ENCODE peak calls at places on chromosome 11, in six cellular contexts. S is stimulated activated CD4-positive, alpha-beta T cell treated with anti-CD3 and anti-CD28 coated beads, TNF-alpha, amount 100 ng/mL, for 48 hours; O is T-cell; A is stimulated activated naive B cell treated with anti-CD40 and anti-IgM and Interleukin-4, amounts not matched to agents 10 μg/mL and 1 μg/mL and 100 μg/mL, for 72 hours; X is omental fat pad; Q is activated CD8-positive, alpha-beta memory T cell treated with anti-CD3 and anti-CD28 coated beads, Interleukin-2, amount 50 U/mL, for 48 hours. E is an unnamed sample.

GRCh38 chr11:115623021-115623451 is 118.8 kb upstream of the CADM1 start:
- DNase-seq in Q (no peak), X (peak), A (no peak), S (no peak), O (no peak), E (peak)

GRCh38 chr11:89175796-89176195 is 1.9 kb upstream of the TYR start:
- DNase-seq in Q (no peak), X (no peak), A (no peak), S (no peak), O (no peak), E (no peak)

GRCh38 chr11:67492801-67493547 is 10.1 kb downstream of the AIP start:
- DNase-seq in O (no peak), S (no peak), X (no peak), Q (peak), A (no peak), E (no peak)

GRCh38 chr11:18392434-18393321 is 1.7 kb upstream of the LDHA start:
- DNase-seq in S (no peak), A (no peak), O (no peak), X (no peak), Q (no peak), E (no peak)

GRCh38 chr11:72045849-72046248 is 34.5 kb downstream of the NUMA1 start:
- DNase-seq in O (no peak), A (no peak), X (no peak), S (no peak), Q (no peak), E (no peak)

GRCh38 chr11:13338437-13339069 is 61.0 kb downstream of the BMAL1 start:
- DNase-seq in X (no peak), S (no peak), Q (peak), O (no peak), A (no peak), E (no peak)

GRCh38 chr11:74169736-74170458 is 905 bp downstream of the C2CD3 start:
- DNase-seq in A (no peak), Q (no peak), X (no peak), O (no peak), S (no peak), E (no peak)

GRCh38 chr11:128628686-128629085 is 41.3 kb upstream of the ETS1 start:
- DNase-seq in X (no peak), S (no peak), O (peak), A (no peak), Q (no peak), E (no peak)

GRCh38 chr11:65434667-65435179 is 12.1 kb downstream of the NEAT1 start:
- DNase-seq in S (no peak), A (no peak), X (no peak), Q (peak), O (no peak), E (no peak)

GRCh38 chr11:102177974-102178631 is 67.9 kb downstream of the YAP1 start:
- DNase-seq in O (no peak), X (no peak), A (no peak), S (no peak), Q (no peak), E (no peak)

GRCh38 chr11:1919428-1920127 is at the start of gene TNNT3:
- DNase-seq in S (no peak), X (no peak), Q (no peak), O (no peak), A (no peak), E (no peak)

GRCh38 chr11:69950120-69950519 is 128.0 kb upstream of the ANO1 start:
- DNase-seq in S (peak), Q (peak), X (no peak), O (no peak), A (peak), E (no peak)

GRCh38 chr11:12281571-12282478 is 95.5 kb upstream of the PARVA start:
- DNase-seq in S (peak), O (peak), X (peak), A (peak), Q (peak), E (peak)

E was measured in left colon.